ENCODE peak calls at places on chromosomes 11 and 22, in six cellular contexts. Y is IMR-90, C is left ventricle myocardium inferior, X is pancreas, T is A549, S is gastrocnemius medialis. H is an unnamed sample.
A peak's percentile ranks its signal among the peaks of the same experiment; 100 is the strongest.

GRCh38 chr11:13602844-13603243 is 65.6 kb upstream of the FAR1 start:
- DNase-seq in Y (no peak), C (no peak), X (no peak), T (no peak), S (no peak), H (no peak)

GRCh38 chr11:33734441-33735165 is 1.6 kb downstream of the CD59 start:
- DNase-seq in Y (no peak), C (no peak), X (no peak), T (no peak), S (no peak), H (no peak)

GRCh38 chr22:25482091-25482760 is 82.2 kb upstream of the GRK3 start:
- DNase-seq in Y (no peak), C (no peak), X (no peak), T (no peak), S (no peak), H (no peak)

GRCh38 chr22:38540731-38541130 is 29.3 kb downstream of the DMC1 start:
- DNase-seq in Y (no peak), C (no peak), X (no peak), T (no peak), S (no peak), H (no peak)

GRCh38 chr11:70547821-70548670 is 149.7 kb downstream of the CTTN start:
- DNase-seq in Y (no peak), C (no peak), X (peak; percentile 41), T (no peak), S (no peak), H (no peak)

GRCh38 chr11:86292912-86293606 is 9.0 kb upstream of the HIKESHI start:
- DNase-seq in Y (no peak), C (no peak), X (no peak), T (no peak), S (no peak), H (no peak)

GRCh38 chr11:27254744-27255446 is 108.1 kb downstream of the CCDC34 start:
- DNase-seq in Y (peak; percentile 54), C (no peak), X (no peak), T (no peak), S (no peak), H (no peak)

GRCh38 chr22:37784829-37785495 is 22.8 kb upstream of the GCAT start:
- DNase-seq in Y (no peak), C (no peak), X (no peak), T (no peak), S (no peak), H (no peak)

GRCh38 chr11:17164361-17165246 is 43.2 kb downstream of the PIK3C2A start:
- DNase-seq in Y (peak; percentile 15), C (no peak), X (no peak), T (no peak), S (no peak), H (no peak)

GRCh38 chr11:128195057-128195751 is 392.2 kb downstream of the ETS1 start:
- DNase-seq in Y (no peak), C (no peak), X (no peak), T (no peak), S (no peak), H (no peak)

GRCh38 chr22:39943366-39943765 is 16.8 kb upstream of the TMA7B start:
- DNase-seq in Y (no peak), C (no peak), X (no peak), T (no peak), S (no peak), H (no peak)

GRCh38 chr11:109422755-109423113 is 744 bp downstream of the C11orf87 start:
- DNase-seq in Y (no peak), C (no peak), X (peak; percentile 42), T (no peak), S (no peak), H (no peak)
- H3K4me3 ChIP-seq in Y (peak overlapping the region; percentile 40), C (peak overlapping the region; percentile 60), X (no peak overlapping the region), T (peak overlapping the region; percentile 41), S (peak overlapping the region; percentile 40), H (peak overlapping the region; percentile 7)

GRCh38 chr22:48710410-48710809 is 1117.3 kb downstream of the BRD1 start:
- DNase-seq in Y (no peak), C (peak; percentile 5), X (no peak), T (no peak), S (no peak), H (no peak)
- H3K9me3 ChIP-seq in Y (peaks cover 73% of the 10 kb centered on the region), C (peaks cover under 1% of the 10 kb centered on the region), X (no peaks in the 10 kb centered on the region), T (no peaks in the 10 kb centered on the region), S (no peaks in the 10 kb centered on the region), H (no peaks in the 10 kb centered on the region)

GRCh38 chr11:68186061-68186460 is 27.0 kb downstream of the KMT5B start:
- DNase-seq in Y (no peak), C (no peak), X (no peak), T (no peak), S (no peak), H (no peak)

GRCh38 chr11:68193018-68193417 is 20.1 kb downstream of the KMT5B start:
- DNase-seq in Y (no peak), C (no peak), X (no peak), T (no peak), S (no peak), H (no peak)

GRCh38 chr11:68191661-68192579 is 21.2 kb downstream of the KMT5B start:
- DNase-seq in Y (peak; percentile 31), C (no peak), X (no peak), T (no peak), S (no peak), H (no peak)

GRCh38 chr11:68189082-68189481 is 24.0 kb downstream of the KMT5B start:
- DNase-seq in Y (no peak), C (no peak), X (no peak), T (no peak), S (no peak), H (no peak)

DNA sequence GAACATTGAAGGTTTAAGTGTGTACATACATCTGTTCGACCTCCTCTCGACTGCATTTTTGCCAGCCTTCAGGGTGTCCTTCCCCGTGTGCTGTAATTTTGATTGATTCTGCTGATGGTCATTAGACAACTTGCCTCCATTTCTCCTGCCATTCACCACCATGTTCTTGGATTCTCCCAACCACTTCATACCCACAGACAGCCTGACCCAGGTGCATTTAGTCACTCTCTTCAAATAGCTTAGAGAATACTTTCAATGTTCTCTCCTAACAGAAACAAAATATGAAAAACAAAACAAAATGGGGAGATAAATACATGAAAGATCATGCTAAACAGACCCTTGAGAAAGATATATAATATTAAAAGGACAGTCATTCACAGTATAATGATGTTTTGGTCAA is 23.2 kb downstream of the KMT5B start:
- DNase-seq in Y (no peak), C (no peak), X (no peak), T (no peak), S (no peak), H (no peak)
- H3K4me3 ChIP-seq in Y (no peak overlapping the region), C (no peak overlapping the region), X (no peak overlapping the region), T (no peak overlapping the region), S (no peak overlapping the region), H (no peak overlapping the region)

GRCh38 chr11:133362921-133363320 is 169.4 kb downstream of the OPCML start:
- DNase-seq in Y (no peak), C (no peak), X (no peak), T (no peak), S (no peak), H (no peak)

GRCh38 chr11:133360860-133361688 is 171.2 kb downstream of the OPCML start:
- DNase-seq in Y (no peak), C (no peak), X (peak; percentile 36), T (no peak), S (no peak), H (no peak)

GRCh38 chr11:133366088-133366487 is 166.2 kb downstream of the OPCML start:
- DNase-seq in Y (no peak), C (no peak), X (no peak), T (no peak), S (no peak), H (no peak)

GRCh38 chr11:133361689-133361994 is 170.7 kb downstream of the OPCML start:
- DNase-seq in Y (no peak), C (no peak), X (no peak), T (no peak), S (no peak), H (no peak)

DNA sequence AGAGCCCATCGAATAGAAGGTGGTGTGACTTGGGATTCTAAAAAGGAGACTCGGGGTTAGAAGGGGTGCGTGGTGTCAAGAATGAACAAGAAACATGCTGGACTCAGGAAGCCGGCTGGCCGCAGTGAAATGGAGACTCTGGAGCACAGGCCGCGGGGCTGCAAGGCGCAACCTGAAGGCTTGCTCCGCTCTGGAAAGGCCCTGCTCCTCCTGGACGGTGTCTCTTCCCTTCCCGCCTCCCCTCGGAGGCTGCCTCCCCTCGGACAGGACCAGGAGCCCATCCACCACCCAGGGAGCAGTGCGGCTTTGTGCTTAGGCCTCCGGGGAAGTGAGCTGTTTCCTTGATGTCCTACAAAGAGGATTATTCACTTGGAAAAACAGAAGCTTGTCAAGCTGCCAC is 170.1 kb downstream of the OPCML start:
- DNase-seq in Y (no peak), C (no peak), X (no peak), T (no peak), S (no peak), H (no peak)
- H3K9me3 ChIP-seq in Y (peaks cover 51% of the 10 kb centered on the region), C (no peaks in the 10 kb centered on the region), X (no peaks in the 10 kb centered on the region), T (no peaks in the 10 kb centered on the region), S (no peaks in the 10 kb centered on the region), H (no peaks in the 10 kb centered on the region)

GRCh38 chr22:36331306-36331911 is 56.4 kb downstream of the MYH9 start:
- DNase-seq in Y (peak; percentile 98), C (peak; percentile 80), X (no peak), T (peak; percentile 88), S (peak; percentile 53), H (peak; percentile 61)
- H3K4me3 ChIP-seq in Y (no peak overlapping the region), C (peak overlapping the region; percentile 36), X (no peak overlapping the region), T (no peak overlapping the region), S (no peak overlapping the region), H (no peak overlapping the region)

H was measured in esophagus squamous epithelium.